ENCODE peak calls at places on chromosomes 13 and 19, in ten cellular contexts. L is tibial nerve; I is MCF 10A; Z is activated CD8-positive, alpha-beta memory T cell treated with anti-CD3 and anti-CD28 coated beads for 1 hour; O is neural crest cell; X is AG04450; K is nephron progenitor cell; U is T-cell; T is stimulated activated CD4-positive, alpha-beta T cell treated with anti-CD3 and anti-CD28 coated beads, Interleukin-4, amount 100 ng/mL, for 1 hour; Y is GM03348. W is an unnamed sample.

GRCh38 chr13:104984296-104984818 is 1551.1 kb downstream of the EFNB2 start:
- DNase-seq in O (no peak), T (peak), L (peak), Z (no peak), I (peak), U (peak), X (no peak), Y (no peak), K (no peak), W (no peak)

GRCh38 chr13:110920038-110920437 is 5.2 kb upstream of the ANKRD10 start:
- DNase-seq in U (no peak), X (no peak), T (no peak), Y (no peak), O (no peak), L (no peak), K (no peak), I (peak), Z (no peak), W (no peak)

GRCh38 chr19:49142866-49143335 is 12.3 kb downstream of the HRC start:
- DNase-seq in Z (peak), Y (peak), T (peak), L (no peak), I (peak), U (no peak), X (peak), K (peak), O (peak), W (peak)

GRCh38 chr13:98721825-98722510 is 30.5 kb downstream of the SLC15A1 start:
- DNase-seq in Y (no peak), L (no peak), K (no peak), Z (no peak), O (no peak), I (no peak), U (no peak), T (no peak), X (no peak), W (no peak)

GRCh38 chr13:101527130-101527529 is 74.7 kb downstream of the ITGBL1 start:
- DNase-seq in K (no peak), T (no peak), U (no peak), I (no peak), X (no peak), L (no peak), Z (no peak), O (no peak), Y (no peak), W (no peak)

GRCh38 chr13:40116008-40116407 is 460.5 kb downstream of the COG6 start:
- DNase-seq in I (peak), K (no peak), T (no peak), U (peak), O (no peak), X (no peak), Y (no peak), L (no peak), Z (no peak), W (no peak)

GRCh38 chr13:114321256-114321655 is 7.0 kb downstream of the CHAMP1 start:
- DNase-seq in O (no peak), T (no peak), K (no peak), X (no peak), Z (no peak), L (no peak), Y (no peak), U (no peak), I (no peak), W (no peak)

GRCh38 chr19:47464619-47465018 is 7.1 kb downstream of the SLC8A2 start:
- DNase-seq in Z (no peak), L (no peak), Y (no peak), K (no peak), I (no peak), O (no peak), T (no peak), X (no peak), U (no peak), W (no peak)

GRCh38 chr13:113897966-113898365 is 34.1 kb upstream of the GAS6 start:
- DNase-seq in T (no peak), L (no peak), Y (peak), O (no peak), I (no peak), K (no peak), Z (no peak), U (no peak), X (no peak), W (no peak)

GRCh38 chr13:38430761-38431160 is 81.1 kb downstream of the UFM1 start:
- DNase-seq in U (no peak), I (no peak), K (no peak), X (no peak), O (no peak), T (no peak), L (no peak), Z (no peak), Y (peak), W (no peak)

GRCh38 chr19:21668072-21668471 is 99.3 kb downstream of the ZNF100 start:
- DNase-seq in Z (no peak), T (no peak), O (no peak), I (no peak), L (no peak), X (no peak), Y (no peak), K (no peak), U (no peak), W (no peak)

GRCh38 chr19:19485161-19485997 is 30.0 kb downstream of the TSSK6 start:
- DNase-seq in O (no peak), Z (no peak), L (no peak), Y (no peak), I (no peak), U (no peak), K (no peak), T (no peak), X (no peak), W (no peak)

GRCh38 chr13:24264976-24265375 is 44.4 kb upstream of the C1QTNF9 start:
- DNase-seq in L (no peak), X (no peak), U (peak), I (no peak), K (no peak), Y (no peak), Z (peak), T (peak), O (no peak), W (no peak)

GRCh38 chr13:50801087-50801931 is 42.2 kb downstream of the DLEU7 start:
- DNase-seq in K (peak), I (peak), X (peak), T (peak), Y (peak), L (no peak), U (peak), Z (peak), O (peak), W (peak)

GRCh38 chr13:102626928-102627327 is 30.1 kb downstream of the TPP2 start:
- DNase-seq in O (no peak), T (no peak), Y (no peak), L (no peak), Z (no peak), U (no peak), K (no peak), X (no peak), I (no peak), W (no peak)

GRCh38 chr19:4977299-4978174 is 8.6 kb downstream of the KDM4B start:
- DNase-seq in K (no peak), T (no peak), O (no peak), I (peak), U (no peak), Y (peak), X (peak), Z (no peak), L (no peak), W (no peak)

GRCh38 chr19:41904118-41904870 is 21.3 kb downstream of the ARHGEF1 start:
- DNase-seq in Z (no peak), Y (no peak), X (no peak), L (no peak), O (no peak), K (no peak), T (no peak), U (no peak), I (no peak), W (no peak)

GRCh38 chr13:24328145-24328544 is 18.8 kb downstream of the C1QTNF9 start:
- DNase-seq in L (no peak), I (no peak), K (no peak), T (no peak), O (no peak), Y (no peak), Z (no peak), U (no peak), X (no peak), W (peak)

GRCh38 chr13:86572115-86572514 is 772.9 kb upstream of the SLITRK6 start:
- DNase-seq in I (peak), Y (no peak), O (no peak), K (no peak), L (no peak), Z (no peak), U (no peak), T (no peak), X (peak), W (no peak)

GRCh38 chr13:73849292-73849691 is 284.9 kb downstream of the KLF12 start:
- DNase-seq in I (peak), O (no peak), Z (no peak), T (peak), Y (peak), U (peak), K (no peak), L (no peak), X (no peak), W (peak)

GRCh38 chr13:33776510-33776909 is 41.4 kb upstream of the RFC3 start:
- DNase-seq in I (no peak), U (no peak), T (no peak), O (no peak), Y (no peak), Z (no peak), X (no peak), K (no peak), L (no peak), W (no peak)

GRCh38 chr19:30225615-30226463 is 146.3 kb upstream of the ZNF536 start:
- DNase-seq in I (no peak), K (peak), U (no peak), X (no peak), Z (no peak), Y (peak), O (peak), T (no peak), L (no peak), W (no peak)

GRCh38 chr19:55085923-55086715 is 10.4 kb downstream of the EPS8L1 start:
- DNase-seq in U (no peak), T (no peak), I (no peak), X (no peak), Z (no peak), L (no peak), Y (no peak), K (no peak), O (no peak), W (peak)

GRCh38 chr13:102355251-102355650 is 46.6 kb downstream of the FGF14 start:
- DNase-seq in U (no peak), Y (no peak), L (no peak), X (no peak), Z (no peak), I (no peak), T (no peak), K (no peak), O (no peak), W (no peak)

GRCh38 chr19:35736913-35737886 is 5.1 kb downstream of the IGFLR1 start:
- DNase-seq in Z (no peak), O (no peak), L (no peak), U (no peak), I (no peak), X (no peak), K (no peak), T (no peak), Y (no peak), W (no peak)

GRCh38 chr19:33416307-33417215 is 43.1 kb downstream of the CEBPG start:
- DNase-seq in I (peak), L (no peak), T (peak), Z (peak), K (peak), Y (peak), O (peak), U (peak), X (no peak), W (peak)

GRCh38 chr19:43675269-43675879 is 5.4 kb upstream of the PLAUR start:
- DNase-seq in U (no peak), I (peak), Z (no peak), T (no peak), Y (peak), X (no peak), L (no peak), O (no peak), K (no peak), W (no peak)

GRCh38 chr13:92994056-92994455 is 232.6 kb upstream of the GPC6 start:
- DNase-seq in O (no peak), X (peak), K (no peak), T (no peak), L (no peak), I (peak), U (no peak), Z (no peak), Y (peak), W (no peak)